ENCODE peak calls at places on chromosomes 16 and 17, in four cellular contexts. One of them, this sample, is unnamed.
A peak's percentile ranks its signal among the peaks of the same experiment; 100 is the strongest.

GRCh38 chr17:32664936-32665583 is 178.3 kb downstream of the CDK5R1 start:
- DNase-seq in HFFc6: no peak
- DNase-seq in CD8-positive, alpha-beta T cell: no peak
- DNase-seq in effector memory CD8-positive, alpha-beta T cell: no peak
- DNase-seq in this sample: no peak

GRCh38 chr17:48663134-48663924 is 37.2 kb upstream of the HOXB9 start:
- DNase-seq in CD8-positive, alpha-beta T cell: no peak
- DNase-seq in effector memory CD8-positive, alpha-beta T cell: no peak
- DNase-seq in HFFc6: no peak
- DNase-seq in this sample: no peak

GRCh38 chr16:86635181-86635580 is 56.8 kb downstream of the FOXL1 start:
- DNase-seq in effector memory CD8-positive, alpha-beta T cell: no peak
- DNase-seq in CD8-positive, alpha-beta T cell: no peak
- DNase-seq in HFFc6: no peak
- DNase-seq in this sample: no peak

GRCh38 chr17:81885869-81886548 is 5.4 kb downstream of the ALYREF start:
- DNase-seq in CD8-positive, alpha-beta T cell: no peak
- DNase-seq in HFFc6: peak; percentile 76
- DNase-seq in effector memory CD8-positive, alpha-beta T cell: no peak
- DNase-seq in this sample: no peak

GRCh38 chr17:59219992-59220327 is 351 bp upstream of the GDPD1 start:
- DNase-seq in HFFc6: no peak
- DNase-seq in CD8-positive, alpha-beta T cell: no peak
- DNase-seq in effector memory CD8-positive, alpha-beta T cell: no peak
- DNase-seq in this sample: no peak

GRCh38 chr16:81517630-81518438 is 73.2 kb downstream of the CMIP start:
- DNase-seq in HFFc6: peak; percentile 50
- DNase-seq in effector memory CD8-positive, alpha-beta T cell: no peak
- DNase-seq in CD8-positive, alpha-beta T cell: no peak
- DNase-seq in this sample: no peak

GRCh38 chr16:87076950-87077749 is 240.0 kb downstream of the C16orf95 start:
- DNase-seq in effector memory CD8-positive, alpha-beta T cell: peak; percentile 8
- DNase-seq in HFFc6: peak; percentile 51
- DNase-seq in CD8-positive, alpha-beta T cell: peak; percentile 42
- DNase-seq in this sample: no peak

GRCh38 chr17:75512946-75513666 is 2.2 kb downstream of the CASKIN2 start:
- DNase-seq in HFFc6: no peak
- DNase-seq in CD8-positive, alpha-beta T cell: no peak
- DNase-seq in effector memory CD8-positive, alpha-beta T cell: no peak
- DNase-seq in this sample: no peak

GRCh38 chr17:64393000-64393402 is 2.3 kb upstream of the PECAM1 start:
- DNase-seq in CD8-positive, alpha-beta T cell: peak; percentile 67
- DNase-seq in HFFc6: no peak
- DNase-seq in effector memory CD8-positive, alpha-beta T cell: peak; percentile 46
- DNase-seq in this sample: no peak

GRCh38 chr16:84143784-84144199 is 1.2 kb downstream of the HSDL1 start:
- DNase-seq in effector memory CD8-positive, alpha-beta T cell: no peak
- DNase-seq in CD8-positive, alpha-beta T cell: no peak
- DNase-seq in HFFc6: no peak
- DNase-seq in this sample: no peak

GRCh38 chr17:37555386-37555785 is 53.8 kb downstream of the SYNRG start:
- DNase-seq in HFFc6: no peak
- DNase-seq in CD8-positive, alpha-beta T cell: no peak
- DNase-seq in effector memory CD8-positive, alpha-beta T cell: no peak
- DNase-seq in this sample: no peak

GRCh38 chr16:87945351-87946042 is 5.7 kb upstream of the BANP start:
- DNase-seq in HFFc6: no peak
- DNase-seq in effector memory CD8-positive, alpha-beta T cell: no peak
- DNase-seq in CD8-positive, alpha-beta T cell: no peak
- DNase-seq in this sample: peak; percentile 84

GRCh38 chr16:72635694-72636093 is 412.2 kb downstream of the ZFHX3 start:
- DNase-seq in CD8-positive, alpha-beta T cell: no peak
- DNase-seq in HFFc6: no peak
- DNase-seq in effector memory CD8-positive, alpha-beta T cell: no peak
- DNase-seq in this sample: no peak